ENCODE peak calls at places on chromosomes 13 and 19, in five cellular contexts. S is astrocyte, T is PC-3, H is cardiac muscle cell, G is pancreas. X is an unnamed sample. For H3K4me1, the result is how much of the 10 kb centered on the place peaks cover.

GRCh38 chr19:3361384-3362216 is 4.8 kb upstream of the NFIC start:
- DNase-seq in S (no peak), T (no peak), H (no peak), G (no peak), X (no peak)

GRCh38 chr19:35327642-35328041 is 1.3 kb upstream of the CD22 start:
- DNase-seq in S (no peak), T (peak), H (no peak), G (peak), X (no peak)

GRCh38 chr13:113176292-113176691 is 17.8 kb downstream of the PROZ start:
- DNase-seq in S (no peak), T (no peak), H (no peak), G (no peak), X (no peak)

GRCh38 chr19:20558011-20558410 is 7.6 kb downstream of the ZNF737 start:
- DNase-seq in S (no peak), T (no peak), H (no peak), G (peak), X (no peak)

GRCh38 chr19:2803486-2804155 is 16.0 kb upstream of the ZNF554 start:
- DNase-seq in S (no peak), T (no peak), H (no peak), G (no peak), X (no peak)

GRCh38 chr19:16928916-16929315 is 40.1 kb downstream of the F2RL3 start:
- DNase-seq in S (no peak), T (no peak), H (no peak), G (no peak), X (no peak)

GRCh38 chr13:113034451-113035208 is 65.6 kb downstream of the MCF2L start:
- DNase-seq in S (peak), T (peak), H (peak), G (peak), X (no peak)

GRCh38 chr13:100210966-100211710 is 122.2 kb downstream of the PCCA start:
- DNase-seq in S (peak), T (no peak), H (peak), G (no peak), X (no peak)

GRCh38 chr19:28386080-28386869 is 826.7 kb downstream of the UQCRFS1 start:
- DNase-seq in S (no peak), T (no peak), H (no peak), G (no peak), X (no peak)

GRCh38 chr13:68588623-68589022 is 1358.5 kb upstream of the PCDH9 start:
- DNase-seq in S (no peak), T (no peak), H (no peak), G (no peak), X (no peak)

GRCh38 chr13:59681630-59682311 is 482.0 kb downstream of the DIAPH3 start:
- DNase-seq in S (no peak), T (no peak), H (no peak), G (no peak), X (no peak)

GRCh38 chr19:3617463-3617862 is 9.1 kb downstream of the CACTIN start:
- DNase-seq in S (no peak), T (no peak), H (no peak), G (no peak), X (no peak)

GRCh38 chr19:35462476-35462953 is 14.5 kb downstream of the FFAR2 start:
- DNase-seq in S (no peak), T (no peak), H (no peak), G (no peak), X (no peak)

GRCh38 chr19:32789429-32789828 is 69.9 kb downstream of the TDRD12 start:
- DNase-seq in S (no peak), T (no peak), H (no peak), G (no peak), X (no peak)

GRCh38 chr13:99894835-99895427 is 76.6 kb downstream of the ZIC5 start:
- DNase-seq in S (no peak), T (no peak), H (no peak), G (no peak), X (no peak)

GRCh38 chr19:50266896-50267295 is 62.3 kb downstream of the KCNC3 start:
- DNase-seq in S (no peak), T (peak), H (no peak), G (no peak), X (no peak)

GRCh38 chr13:29760561-29760960 is 89.9 kb downstream of the UBL3 start:
- DNase-seq in S (peak), T (no peak), H (no peak), G (no peak), X (no peak)

GRCh38 chr19:14475251-14476073 is at the start of gene PTGER1:
- DNase-seq in S (no peak), T (peak), H (peak), G (no peak), X (peak)

GRCh38 chr19:45780448-45781281 is 1.6 kb downstream of the DMPK start:
- DNase-seq in S (no peak), T (no peak), H (no peak), G (peak), X (no peak)

GRCh38 chr19:45778010-45778671 is 4.1 kb downstream of the DMPK start:
- DNase-seq in S (no peak), T (no peak), H (no peak), G (peak), X (no peak)

GRCh38 chr19:45780146-45780447 is 2.2 kb downstream of the DMPK start:
- DNase-seq in S (no peak), T (no peak), H (no peak), G (peak), X (no peak)

GRCh38 chr19:45777395-45777961 is 4.8 kb downstream of the DMPK start:
- DNase-seq in S (no peak), T (no peak), H (no peak), G (peak), X (no peak)

GRCh38 chr19:45779231-45780145 is 2.8 kb downstream of the DMPK start:
- DNase-seq in S (no peak), T (peak), H (peak), G (peak), X (peak)
- H3K4me3 ChIP-seq in S (no peak), T (peak), H (peak), G (peak), X (peak)

DNA sequence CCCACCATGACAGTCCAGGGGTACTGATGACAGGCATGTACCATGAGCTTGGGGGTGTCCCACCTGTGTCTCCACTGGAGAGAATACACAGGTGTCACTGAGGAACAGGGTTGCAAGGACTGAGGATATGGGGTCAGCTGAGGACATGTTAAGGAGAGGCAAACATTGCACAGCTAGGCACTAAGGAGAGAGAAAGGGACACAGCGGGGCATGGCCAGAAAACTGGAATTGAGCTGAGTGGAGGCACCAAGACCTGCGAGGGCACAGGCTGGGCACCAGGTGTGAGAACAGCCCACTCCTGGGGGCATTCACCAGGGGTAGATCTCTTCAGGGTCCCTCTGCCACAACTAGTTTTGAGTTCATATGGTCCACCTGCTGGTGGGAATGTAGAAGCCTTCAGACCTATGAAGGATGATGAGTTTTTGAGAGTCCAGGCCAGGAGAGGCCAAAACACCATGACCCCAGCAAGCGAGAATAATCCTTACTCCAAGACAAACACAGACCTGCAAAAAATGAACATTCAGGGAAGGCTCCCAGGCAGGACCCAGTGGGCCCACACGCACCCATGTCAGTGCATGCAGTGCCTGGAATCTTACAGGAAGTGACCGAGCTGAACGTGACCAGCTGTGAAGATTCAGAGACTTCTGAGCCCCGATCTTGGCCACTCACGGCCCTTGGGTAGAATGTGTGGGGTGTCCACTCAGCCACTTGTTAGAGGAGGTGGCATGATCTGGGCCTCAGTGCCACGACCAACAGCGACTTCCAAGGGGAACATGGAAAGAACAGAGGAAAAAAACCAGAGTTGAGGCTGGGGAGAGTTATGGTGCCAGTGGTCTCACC is 1.4 kb upstream of the ZNF584 start:
- DNase-seq in S (no peak), T (no peak), H (no peak), G (no peak), X (no peak)
- H3K27ac ChIP-seq in S (no peak), T (no peak), H (peak), G (no peak), X (no peak)

DNA sequence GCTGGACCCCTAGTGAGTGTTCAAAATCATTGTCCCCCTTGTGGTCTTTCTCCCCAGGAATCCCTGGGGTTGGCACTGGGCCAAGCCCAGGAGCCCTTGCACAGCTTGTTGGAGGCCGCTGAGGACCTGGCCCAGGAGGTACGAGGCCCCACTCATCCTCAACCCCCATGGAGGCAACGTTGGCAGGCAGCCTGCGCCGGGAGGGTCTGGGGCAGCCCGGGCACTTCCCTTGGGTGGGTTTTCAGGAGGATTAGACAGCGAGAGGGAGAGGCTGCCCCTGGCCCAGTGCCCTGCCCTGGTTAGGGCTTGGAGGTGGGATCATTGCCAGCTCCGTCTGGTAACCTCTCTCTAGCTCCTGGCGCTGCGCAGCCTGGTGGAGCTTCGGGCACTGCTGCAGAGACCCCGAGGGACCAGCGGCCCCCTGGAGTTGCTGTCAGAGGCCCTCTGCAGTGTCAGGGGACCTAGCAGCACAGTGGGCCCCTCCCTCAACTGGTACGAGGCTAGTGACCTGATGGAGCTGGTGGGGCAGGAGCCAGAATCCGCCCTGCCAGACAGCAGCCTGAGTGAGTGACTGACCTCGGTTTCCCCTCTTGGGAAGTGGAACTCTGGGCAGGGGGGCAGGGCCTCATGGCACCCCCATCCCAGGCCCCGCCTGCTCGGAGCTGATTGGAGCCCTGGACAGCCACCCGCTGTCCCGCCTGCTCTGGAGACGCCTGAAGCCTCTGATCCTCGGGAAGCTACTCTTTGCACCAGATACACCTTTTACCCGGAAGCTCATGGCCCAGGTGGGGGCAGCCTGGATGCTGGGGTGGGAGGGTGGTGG is 3.0 kb downstream of the ABCA7 start:
- DNase-seq in S (no peak), T (no peak), H (no peak), G (peak), X (peak)
- H3K4me1 ChIP-seq in S (under half), T (under half), H (under half), G (under half), X (half or more)

DNA sequence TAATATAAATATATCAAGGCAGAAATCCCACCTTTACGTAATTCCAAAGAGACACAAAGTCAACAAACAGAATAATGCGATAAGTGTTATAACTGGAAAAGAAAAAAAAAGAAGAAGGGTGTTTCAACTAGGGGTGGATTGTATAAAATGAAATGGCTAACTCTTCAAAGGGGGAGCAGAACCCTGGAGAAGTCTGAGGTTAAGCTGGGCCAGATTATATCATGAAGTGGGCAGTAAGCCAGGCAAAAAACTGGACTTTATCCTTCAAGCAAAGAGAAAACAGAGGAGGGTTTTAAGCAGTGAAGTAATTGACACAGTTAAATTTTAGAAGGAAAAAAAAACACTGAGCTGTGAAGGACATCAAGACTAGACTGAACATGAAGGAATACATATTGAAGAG is 41.9 kb downstream of the TBC1D4 start:
- DNase-seq in S (no peak), T (no peak), H (no peak), G (no peak), X (no peak)
- H3K4me3 ChIP-seq in S (no peak), T (no peak), H (no peak), G (no peak), X (no peak)

DNA sequence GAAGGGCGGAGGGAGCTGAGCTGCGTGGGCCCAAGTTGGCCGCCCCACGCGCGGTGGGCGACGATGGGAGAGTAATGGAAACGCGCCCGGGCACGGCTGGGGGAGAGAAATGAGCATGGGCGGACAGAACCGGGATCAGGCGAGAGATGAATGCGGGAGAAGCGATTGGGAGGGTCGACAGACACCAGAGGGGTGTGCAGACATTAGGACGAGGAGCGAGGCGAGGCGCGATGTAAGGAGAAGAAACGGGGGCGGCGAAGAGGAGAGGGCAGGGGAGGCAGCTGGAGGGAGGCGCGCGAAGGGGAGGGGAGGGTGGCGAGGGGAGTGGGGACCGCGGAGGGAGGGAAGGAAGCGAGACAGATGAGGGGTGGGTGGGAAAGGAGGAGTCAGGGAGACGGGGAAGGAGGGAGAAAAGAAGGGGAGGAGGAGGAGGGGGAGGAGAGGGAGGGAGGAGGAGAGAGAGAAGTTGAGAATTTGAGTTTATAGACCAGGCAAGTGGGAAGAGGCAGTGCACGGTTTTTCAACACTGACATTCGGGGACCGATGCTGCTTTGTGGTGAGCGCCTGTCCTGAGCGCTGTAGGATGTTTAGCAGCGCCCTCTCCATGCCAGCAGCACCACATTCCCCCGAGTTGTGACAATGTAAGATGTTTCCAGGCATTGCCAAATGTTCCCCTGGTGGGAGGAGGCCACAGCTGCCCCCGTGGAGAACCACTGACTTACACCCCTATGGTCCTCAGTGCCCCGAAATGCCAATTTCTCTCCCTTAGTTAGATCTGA is at the start of gene SHISA7:
- DNase-seq in S (no peak), T (peak), H (no peak), G (no peak), X (no peak)
- H3K27ac ChIP-seq in S (no peak), T (no peak), H (no peak), G (no peak), X (no peak)

GRCh38 chr19:47479701-47480503 is 4.1 kb downstream of the KPTN start:
- DNase-seq in S (no peak), T (no peak), H (peak), G (no peak), X (no peak)
- H3K4me1 ChIP-seq in S (under half), T (under half), H (under half), G (under half), X (under half)

X was measured in suprapubic skin.